ENCODE peak calls at places on chromosomes 6 and 20, in four cellular contexts. Z, L, I and S are unnamed samples.

GRCh38 chr6:24933868-24934401 is 1.8 kb downstream of the RIPOR2 start:
- DNase-seq in Z (no peak), L (peak), I (no peak), S (no peak)

GRCh38 chr6:146526192-146526591 is 17.4 kb upstream of the RAB32 start:
- DNase-seq in Z (no peak), L (no peak), I (no peak), S (no peak)

GRCh38 chr20:3765171-3765887 is 2.2 kb downstream of the ADISSP start:
- DNase-seq in Z (no peak), L (no peak), I (no peak), S (no peak)

GRCh38 chr20:45592574-45593189 is 13.6 kb upstream of the WFDC8 start:
- DNase-seq in Z (no peak), L (peak), I (peak), S (peak)

GRCh38 chr6:30601815-30602641 is 15.0 kb downstream of the PPP1R10 start:
- DNase-seq in Z (no peak), L (no peak), I (no peak), S (no peak)

GRCh38 chr6:80181352-80182081 is 75.0 kb downstream of the BCKDHB start:
- DNase-seq in Z (no peak), L (no peak), I (no peak), S (no peak)

GRCh38 chr20:33081411-33082154 is 2.1 kb downstream of the BPIFB4 start:
- DNase-seq in Z (no peak), L (no peak), I (peak), S (no peak)

GRCh38 chr6:76682842-76683241 is 610.4 kb upstream of the IMPG1 start:
- DNase-seq in Z (no peak), L (no peak), I (no peak), S (no peak)

GRCh38 chr6:128314190-128314589 is 206.2 kb downstream of the PTPRK start:
- DNase-seq in Z (no peak), L (no peak), I (no peak), S (no peak)

GRCh38 chr6:167547751-167548150 is 222.9 kb downstream of the TTLL2 start:
- DNase-seq in Z (no peak), L (no peak), I (no peak), S (no peak)

GRCh38 chr20:44485830-44486198 is 10.1 kb downstream of the TTPAL start:
- DNase-seq in Z (no peak), L (no peak), I (no peak), S (no peak)

GRCh38 chr6:43954311-43955131 is 172.7 kb downstream of the MRPL14 start:
- DNase-seq in Z (no peak), L (no peak), I (no peak), S (no peak)

GRCh38 chr6:49980898-49981297 is 11.5 kb upstream of the DEFB113 start:
- DNase-seq in Z (peak), L (no peak), I (no peak), S (no peak)

GRCh38 chr20:62252342-62252966 is 14.1 kb downstream of the OSBPL2 start:
- DNase-seq in Z (no peak), L (no peak), I (no peak), S (no peak)

GRCh38 chr6:98808522-98809210 is 25.7 kb upstream of the POU3F2 start:
- DNase-seq in Z (no peak), L (no peak), I (no peak), S (no peak)

GRCh38 chr20:44069203-44069931 is 117.6 kb downstream of the JPH2 start:
- DNase-seq in Z (peak), L (no peak), I (peak), S (peak)

GRCh38 chr6:166460473-166461437 is 78.0 kb upstream of the MPC1 start:
- DNase-seq in Z (no peak), L (no peak), I (no peak), S (no peak)

GRCh38 chr20:43537921-43538854 is 20.6 kb upstream of the SGK2 start:
- DNase-seq in Z (no peak), L (peak), I (peak), S (peak)

GRCh38 chr6:39347906-39348585 is 25.5 kb upstream of the KCNK16 start:
- DNase-seq in Z (no peak), L (peak), I (peak), S (peak)

GRCh38 chr6:7723554-7723953 is 2.3 kb upstream of the BMP6 start:
- DNase-seq in Z (no peak), L (no peak), I (no peak), S (no peak)

GRCh38 chr6:22036267-22036666 is 260.6 kb downstream of the PRL start:
- DNase-seq in Z (peak), L (peak), I (no peak), S (no peak)

GRCh38 chr6:152636675-152637421 is at the start of gene SYNE1:
- DNase-seq in Z (no peak), L (no peak), I (no peak), S (no peak)

GRCh38 chr20:17664025-17664638 is 17.9 kb downstream of the RRBP1 start:
- DNase-seq in Z (no peak), L (no peak), I (no peak), S (no peak)

GRCh38 chr6:12363651-12364381 is 73.7 kb downstream of the EDN1 start:
- DNase-seq in Z (peak), L (no peak), I (peak), S (no peak)

GRCh38 chr6:14451594-14452374 is 334.2 kb downstream of the CD83 start:
- DNase-seq in Z (no peak), L (peak), I (no peak), S (no peak)

GRCh38 chr6:26029857-26030653 is 57.2 kb upstream of the HFE start:
- DNase-seq in Z (no peak), L (no peak), I (no peak), S (no peak)

GRCh38 chr6:13372688-13373487 is 44.6 kb upstream of the TBC1D7 start:
- DNase-seq in Z (no peak), L (no peak), I (no peak), S (no peak)

GRCh38 chr6:13377054-13377758 is 48.9 kb upstream of the TBC1D7 start:
- DNase-seq in Z (no peak), L (no peak), I (peak), S (no peak)

GRCh38 chr6:13373919-13374318 is 45.6 kb upstream of the TBC1D7 start:
- DNase-seq in Z (no peak), L (no peak), I (no peak), S (no peak)

GRCh38 chr6:13373488-13373886 is 45.1 kb upstream of the TBC1D7 start:
- DNase-seq in Z (no peak), L (no peak), I (no peak), S (no peak)

DNA sequence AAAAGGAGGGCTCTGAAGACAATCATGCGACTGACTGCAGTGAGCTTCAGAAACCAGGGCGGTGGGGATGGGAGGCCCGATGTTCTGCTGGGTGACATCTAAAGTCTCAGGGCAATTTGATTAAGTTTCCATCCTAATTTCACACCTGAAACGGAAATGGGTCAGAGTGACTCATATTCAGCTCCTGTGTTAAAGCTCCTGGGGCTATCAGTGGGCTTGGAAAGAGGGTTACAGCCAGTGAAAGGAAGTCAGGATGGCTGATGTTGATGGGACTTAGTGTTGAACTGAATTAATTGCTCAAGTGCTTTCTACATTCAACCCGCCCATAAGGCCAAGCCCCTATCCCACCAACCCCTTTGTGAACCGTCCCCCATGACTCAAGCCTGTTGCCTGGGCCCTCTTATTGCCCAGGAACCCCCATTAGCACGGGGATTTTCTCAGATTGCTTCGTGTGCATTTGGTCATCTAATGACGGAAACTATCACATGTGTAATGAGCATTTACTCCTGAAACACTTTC is 47.1 kb upstream of the TBC1D7 start:
- DNase-seq in Z (peak), L (no peak), I (no peak), S (peak)
- TF ChIP-seq SPI1 in Z (peak), L (no peak), I (no peak), S (peak)

GRCh38 chr6:135323202-135323668 is 142.1 kb downstream of the MYB start:
- DNase-seq in Z (peak), L (peak), I (peak), S (peak)
- TF ChIP-seq SPI1 in Z (peak), L (peak), I (peak), S (peak)

GRCh38 chr6:87393026-87393622 is 14.6 kb upstream of the CFAP206 start:
- DNase-seq in Z (no peak), L (peak), I (peak), S (no peak)
- TF ChIP-seq SPI1 in Z (no peak), L (no peak), I (no peak), S (no peak)

GRCh38 chr6:52293067-52293466 is 8.5 kb upstream of the MCM3 start:
- DNase-seq in Z (no peak), L (no peak), I (no peak), S (no peak)
- TF ChIP-seq SPI1 in Z (no peak), L (no peak), I (no peak), S (peak)